ENCODE peak calls at places on chromosomes 11 and 22, in six cellular contexts. One of them, this sample, is unnamed.
A peak's percentile ranks its signal among the peaks of the same experiment; 100 is the strongest.

GRCh38 chr11:93775289-93775688 is 8.8 kb upstream of the MED17 start:
- DNase-seq in fibroblast of lung: no peak
- DNase-seq in A549: no peak
- DNase-seq in transverse colon: no peak
- DNase-seq in sigmoid colon: no peak
- DNase-seq in heart left ventricle: no peak
- DNase-seq in this sample: no peak

GRCh38 chr22:48516571-48516970 is 1311.1 kb downstream of the BRD1 start:
- DNase-seq in fibroblast of lung: no peak
- DNase-seq in A549: no peak
- DNase-seq in transverse colon: no peak
- DNase-seq in sigmoid colon: no peak
- DNase-seq in heart left ventricle: no peak
- DNase-seq in this sample: no peak

GRCh38 chr11:130118165-130118564 is 41.4 kb upstream of the ST14 start:
- DNase-seq in fibroblast of lung: no peak
- DNase-seq in A549: no peak
- DNase-seq in transverse colon: no peak
- DNase-seq in sigmoid colon: no peak
- DNase-seq in heart left ventricle: no peak
- DNase-seq in this sample: no peak

GRCh38 chr11:47216141-47216798 is 1.5 kb downstream of the DDB2 start:
- DNase-seq in fibroblast of lung: peak; percentile 92
- DNase-seq in A549: peak; percentile 62
- DNase-seq in transverse colon: peak; percentile 68
- DNase-seq in sigmoid colon: no peak
- DNase-seq in heart left ventricle: no peak
- DNase-seq in this sample: peak; percentile 50

GRCh38 chr11:82889133-82890001 is 10.9 kb downstream of the PRCP start:
- DNase-seq in fibroblast of lung: no peak
- DNase-seq in A549: no peak
- DNase-seq in transverse colon: no peak
- DNase-seq in sigmoid colon: no peak
- DNase-seq in heart left ventricle: no peak
- DNase-seq in this sample: no peak

GRCh38 chr11:93842461-93842860 is 8.0 kb downstream of the VSTM5 start:
- DNase-seq in fibroblast of lung: peak; percentile 95
- DNase-seq in A549: no peak
- DNase-seq in transverse colon: peak; percentile 83
- DNase-seq in sigmoid colon: no peak
- DNase-seq in heart left ventricle: no peak
- DNase-seq in this sample: no peak

GRCh38 chr11:102833731-102834130 is 9.7 kb downstream of the MMP3 start:
- DNase-seq in fibroblast of lung: peak; percentile 34
- DNase-seq in A549: no peak
- DNase-seq in transverse colon: no peak
- DNase-seq in sigmoid colon: no peak
- DNase-seq in heart left ventricle: no peak
- DNase-seq in this sample: no peak

GRCh38 chr11:11347583-11347982 is 5.5 kb downstream of the CSNK2A3 start:
- DNase-seq in fibroblast of lung: peak; percentile 12
- DNase-seq in A549: no peak
- DNase-seq in transverse colon: no peak
- DNase-seq in sigmoid colon: peak; percentile 74
- DNase-seq in heart left ventricle: no peak
- DNase-seq in this sample: no peak

GRCh38 chr11:44559207-44559943 is 6.1 kb upstream of the CD82 start:
- DNase-seq in fibroblast of lung: no peak
- DNase-seq in A549: no peak
- DNase-seq in transverse colon: no peak
- DNase-seq in sigmoid colon: peak; percentile 58
- DNase-seq in heart left ventricle: no peak
- DNase-seq in this sample: no peak

GRCh38 chr11:8772571-8772970 is 90.0 kb downstream of the RPL27A start:
- DNase-seq in fibroblast of lung: no peak
- DNase-seq in A549: no peak
- DNase-seq in transverse colon: no peak
- DNase-seq in sigmoid colon: no peak
- DNase-seq in heart left ventricle: no peak
- DNase-seq in this sample: peak; percentile 4

GRCh38 chr11:46380340-46381045 is 976 bp upstream of the MDK start:
- DNase-seq in fibroblast of lung: peak; percentile 51
- DNase-seq in A549: no peak
- DNase-seq in transverse colon: peak; percentile 87
- DNase-seq in sigmoid colon: peak; percentile 85
- DNase-seq in heart left ventricle: peak; percentile 82
- DNase-seq in this sample: peak; percentile 87

GRCh38 chr11:112606656-112607055 is 346.0 kb upstream of the PLET1 start:
- DNase-seq in fibroblast of lung: no peak
- DNase-seq in A549: no peak
- DNase-seq in transverse colon: no peak
- DNase-seq in sigmoid colon: no peak
- DNase-seq in heart left ventricle: no peak
- DNase-seq in this sample: no peak

GRCh38 chr11:116420030-116420429 is 352.8 kb downstream of the BUD13 start:
- DNase-seq in fibroblast of lung: peak; percentile 28
- DNase-seq in A549: no peak
- DNase-seq in transverse colon: no peak
- DNase-seq in sigmoid colon: no peak
- DNase-seq in heart left ventricle: no peak
- DNase-seq in this sample: no peak

GRCh38 chr11:70495351-70496310 is 97.3 kb downstream of the CTTN start:
- DNase-seq in fibroblast of lung: no peak
- DNase-seq in A549: no peak
- DNase-seq in transverse colon: no peak
- DNase-seq in sigmoid colon: peak; percentile 46
- DNase-seq in heart left ventricle: peak; percentile 29
- DNase-seq in this sample: no peak

GRCh38 chr11:107592813-107593212 is 1.9 kb downstream of the ELMOD1 start:
- DNase-seq in fibroblast of lung: no peak
- DNase-seq in A549: no peak
- DNase-seq in transverse colon: no peak
- DNase-seq in sigmoid colon: no peak
- DNase-seq in heart left ventricle: no peak
- DNase-seq in this sample: no peak

GRCh38 chr11:61963282-61964057 is 4.0 kb downstream of the FTH1 start:
- DNase-seq in fibroblast of lung: no peak
- DNase-seq in A549: no peak
- DNase-seq in transverse colon: peak; percentile 45
- DNase-seq in sigmoid colon: peak; percentile 72
- DNase-seq in heart left ventricle: no peak
- DNase-seq in this sample: no peak

GRCh38 chr11:30172872-30173271 is 57.9 kb upstream of the FSHB start:
- DNase-seq in fibroblast of lung: no peak
- DNase-seq in A549: no peak
- DNase-seq in transverse colon: no peak
- DNase-seq in sigmoid colon: no peak
- DNase-seq in heart left ventricle: no peak
- DNase-seq in this sample: no peak

GRCh38 chr11:80261776-80262175 is 820.9 kb upstream of the TENM4 start:
- DNase-seq in fibroblast of lung: no peak
- DNase-seq in A549: no peak
- DNase-seq in transverse colon: no peak
- DNase-seq in sigmoid colon: no peak
- DNase-seq in heart left ventricle: no peak
- DNase-seq in this sample: no peak

GRCh38 chr11:27312110-27312509 is 50.9 kb downstream of the CCDC34 start:
- DNase-seq in fibroblast of lung: no peak
- DNase-seq in A549: peak; percentile 25
- DNase-seq in transverse colon: no peak
- DNase-seq in sigmoid colon: no peak
- DNase-seq in heart left ventricle: no peak
- DNase-seq in this sample: no peak

GRCh38 chr22:50507421-50507990 is at the start of gene LMF2:
- DNase-seq in fibroblast of lung: no peak
- DNase-seq in A549: peak; percentile 66
- DNase-seq in transverse colon: peak; percentile 95
- DNase-seq in sigmoid colon: peak; percentile 94
- DNase-seq in heart left ventricle: peak; percentile 95
- DNase-seq in this sample: peak; percentile 98

GRCh38 chr11:96263361-96263763 is 79.6 kb downstream of the MAML2 start:
- DNase-seq in fibroblast of lung: peak; percentile 80
- DNase-seq in A549: peak; percentile 8
- DNase-seq in transverse colon: no peak
- DNase-seq in sigmoid colon: no peak
- DNase-seq in heart left ventricle: no peak
- DNase-seq in this sample: no peak

GRCh38 chr22:37068859-37069258 is 17.3 kb downstream of the KCTD17 start:
- DNase-seq in fibroblast of lung: no peak
- DNase-seq in A549: no peak
- DNase-seq in transverse colon: no peak
- DNase-seq in sigmoid colon: no peak
- DNase-seq in heart left ventricle: no peak
- DNase-seq in this sample: no peak

GRCh38 chr11:131423715-131424114 is 53.3 kb downstream of the NTM start:
- DNase-seq in fibroblast of lung: peak; percentile 58
- DNase-seq in A549: peak; percentile 4
- DNase-seq in transverse colon: no peak
- DNase-seq in sigmoid colon: no peak
- DNase-seq in heart left ventricle: no peak
- DNase-seq in this sample: no peak

GRCh38 chr22:20981787-20982562 is at the start of gene LZTR1:
- DNase-seq in fibroblast of lung: peak; percentile 87
- DNase-seq in A549: peak; percentile 55
- DNase-seq in transverse colon: peak; percentile 86
- DNase-seq in sigmoid colon: peak; percentile 89
- DNase-seq in heart left ventricle: peak; percentile 91
- DNase-seq in this sample: peak; percentile 80

GRCh38 chr22:28884754-28885375 is 1.5 kb downstream of the ZNRF3 start:
- DNase-seq in fibroblast of lung: no peak
- DNase-seq in A549: no peak
- DNase-seq in transverse colon: no peak
- DNase-seq in sigmoid colon: peak; percentile 20
- DNase-seq in heart left ventricle: no peak
- DNase-seq in this sample: no peak

GRCh38 chr22:35315855-35316745 is 16.4 kb downstream of the TOM1 start:
- DNase-seq in fibroblast of lung: no peak
- DNase-seq in A549: no peak
- DNase-seq in transverse colon: no peak
- DNase-seq in sigmoid colon: peak; percentile 65
- DNase-seq in heart left ventricle: no peak
- DNase-seq in this sample: no peak

GRCh38 chr22:35313311-35314121 is 13.8 kb downstream of the TOM1 start:
- DNase-seq in fibroblast of lung: peak; percentile 96
- DNase-seq in A549: peak; percentile 21
- DNase-seq in transverse colon: no peak
- DNase-seq in sigmoid colon: peak; percentile 67
- DNase-seq in heart left ventricle: no peak
- DNase-seq in this sample: peak; percentile 48

GRCh38 chr22:35314161-35314942 is 14.7 kb downstream of the TOM1 start:
- DNase-seq in fibroblast of lung: no peak
- DNase-seq in A549: no peak
- DNase-seq in transverse colon: peak; percentile 65
- DNase-seq in sigmoid colon: peak; percentile 64
- DNase-seq in heart left ventricle: no peak
- DNase-seq in this sample: no peak

GRCh38 chr22:35317680-35318290 is 18.1 kb downstream of the TOM1 start:
- DNase-seq in fibroblast of lung: no peak
- DNase-seq in A549: no peak
- DNase-seq in transverse colon: no peak
- DNase-seq in sigmoid colon: no peak
- DNase-seq in heart left ventricle: no peak
- DNase-seq in this sample: peak; percentile 40

DNA sequence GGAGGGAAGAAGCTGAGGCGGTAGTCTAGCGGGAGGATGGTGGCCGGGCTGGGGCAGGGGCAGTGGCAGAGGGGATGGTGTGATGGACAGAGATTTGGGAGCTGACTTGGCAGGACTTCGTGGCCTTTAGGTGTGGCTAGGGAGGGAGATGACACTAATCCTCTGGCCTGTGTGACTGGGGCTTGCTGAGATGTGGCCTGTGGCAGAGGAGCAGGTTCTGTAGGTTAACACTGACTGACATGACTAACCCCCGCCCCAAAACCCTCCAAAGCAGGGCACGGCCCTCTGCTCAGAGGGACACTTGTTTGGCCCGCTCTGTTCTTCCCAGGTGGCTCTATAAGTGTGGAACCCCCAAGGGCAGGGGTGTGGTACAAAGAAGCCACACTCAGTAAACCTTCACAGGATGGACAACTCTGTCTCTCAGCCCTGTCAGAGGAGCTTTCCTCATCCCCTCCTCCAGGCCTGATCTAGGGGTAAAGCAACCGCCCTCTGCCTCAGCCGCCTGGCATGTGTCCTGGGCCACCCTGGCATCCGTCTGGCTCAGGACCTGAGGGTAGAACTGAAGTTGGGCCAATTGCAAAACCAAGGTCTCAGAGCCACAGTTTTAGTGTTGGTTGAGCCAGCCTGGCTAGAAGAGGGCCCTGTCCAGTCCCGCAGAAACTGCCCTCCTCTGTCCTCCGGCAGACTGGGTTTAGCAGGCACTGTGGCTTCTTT is 15.6 kb downstream of the TOM1 start:
- DNase-seq in fibroblast of lung: no peak
- DNase-seq in A549: no peak
- DNase-seq in transverse colon: no peak
- DNase-seq in sigmoid colon: peak; percentile 76
- DNase-seq in heart left ventricle: no peak
- DNase-seq in this sample: no peak
- H3K4me1 ChIP-seq in fibroblast of lung: peaks cover 21% of the 10 kb centered on the region
- H3K4me1 ChIP-seq in A549: peaks cover 37% of the 10 kb centered on the region
- H3K4me1 ChIP-seq in transverse colon: peaks cover 49% of the 10 kb centered on the region
- H3K4me1 ChIP-seq in sigmoid colon: peaks cover 39% of the 10 kb centered on the region
- H3K4me1 ChIP-seq in heart left ventricle: peaks cover 65% of the 10 kb centered on the region
- H3K4me1 ChIP-seq in this sample: peaks cover 7% of the 10 kb centered on the region

GRCh38 chr11:119336744-119337469 is 2.6 kb downstream of the RNF26 start:
- DNase-seq in fibroblast of lung: no peak
- DNase-seq in A549: no peak
- DNase-seq in transverse colon: no peak
- DNase-seq in sigmoid colon: no peak
- DNase-seq in heart left ventricle: no peak
- DNase-seq in this sample: no peak
- H3K4me1 ChIP-seq in fibroblast of lung: peaks cover 31% of the 10 kb centered on the region
- H3K4me1 ChIP-seq in A549: peaks cover 19% of the 10 kb centered on the region
- H3K4me1 ChIP-seq in transverse colon: peaks cover 68% of the 10 kb centered on the region
- H3K4me1 ChIP-seq in sigmoid colon: peaks cover 70% of the 10 kb centered on the region
- H3K4me1 ChIP-seq in heart left ventricle: peaks cover 68% of the 10 kb centered on the region
- H3K4me1 ChIP-seq in this sample: peaks cover 25% of the 10 kb centered on the region

GRCh38 chr11:35518766-35519165 is 6.7 kb downstream of the PAMR1 start:
- DNase-seq in fibroblast of lung: peak; percentile 53
- DNase-seq in A549: no peak
- DNase-seq in transverse colon: no peak
- DNase-seq in sigmoid colon: no peak
- DNase-seq in heart left ventricle: no peak
- DNase-seq in this sample: no peak
- H3K4me1 ChIP-seq in fibroblast of lung: peaks cover 13% of the 10 kb centered on the region
- H3K4me1 ChIP-seq in A549: no peaks in the 10 kb centered on the region
- H3K4me1 ChIP-seq in transverse colon: no peaks in the 10 kb centered on the region
- H3K4me1 ChIP-seq in sigmoid colon: peaks cover 27% of the 10 kb centered on the region
- H3K4me1 ChIP-seq in heart left ventricle: peaks cover 4% of the 10 kb centered on the region
- H3K4me1 ChIP-seq in this sample: no peaks in the 10 kb centered on the region

DNA sequence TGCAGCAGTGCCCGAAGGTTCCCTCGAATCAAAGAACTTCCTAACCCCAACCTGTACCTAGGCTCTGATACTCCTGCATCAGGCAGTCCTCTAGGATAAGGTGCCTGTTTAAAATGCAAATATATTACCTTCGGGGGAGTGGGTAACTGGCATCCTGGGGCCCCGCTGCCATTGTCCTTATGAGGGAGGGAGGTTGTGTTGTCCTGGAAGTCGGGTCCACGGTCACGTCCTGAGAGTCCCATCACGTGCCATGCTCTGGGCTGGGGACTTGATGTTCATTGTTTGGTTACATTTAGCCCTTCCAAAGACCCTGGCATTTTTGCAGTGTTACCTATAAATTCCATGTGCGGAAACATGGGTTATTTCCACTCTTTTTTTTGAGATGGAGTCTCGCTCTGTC is 67.6 kb downstream of the PARVB start:
- DNase-seq in fibroblast of lung: no peak
- DNase-seq in A549: no peak
- DNase-seq in transverse colon: no peak
- DNase-seq in sigmoid colon: peak; percentile 57
- DNase-seq in heart left ventricle: peak; percentile 31
- DNase-seq in this sample: peak; percentile 20
- H3K4me1 ChIP-seq in fibroblast of lung: no peaks in the 10 kb centered on the region
- H3K4me1 ChIP-seq in A549: peaks cover 6% of the 10 kb centered on the region
- H3K4me1 ChIP-seq in transverse colon: peaks cover 13% of the 10 kb centered on the region
- H3K4me1 ChIP-seq in sigmoid colon: peaks cover 44% of the 10 kb centered on the region
- H3K4me1 ChIP-seq in heart left ventricle: peaks cover 28% of the 10 kb centered on the region
- H3K4me1 ChIP-seq in this sample: no peaks in the 10 kb centered on the region

This sample was measured in pancreas.